ENCODE peak calls at places on chromosome 11, in ten cellular contexts. I is HFF-Myc; S is RWPE1; H is MM.1S; K is CD8-positive, alpha-beta T cell; U is heart left ventricle; R is GM23338; M is OCI-LY7; G is cardiac fibroblast; Z is HL-60. Q is an unnamed sample.

GRCh38 chr11:109957601-109958000 is 135.6 kb upstream of the ZC3H12C start:
- DNase-seq in I (no peak), S (no peak), H (peak; percentile 30), K (no peak), U (no peak), R (no peak), M (no peak), G (no peak), Z (no peak), Q (no peak)

GRCh38 chr11:128544625-128545024 is 42.7 kb downstream of the ETS1 start:
- DNase-seq in I (no peak), S (no peak), H (no peak), K (peak; percentile 41), U (no peak), R (no peak), M (no peak), G (peak; percentile 81), Z (no peak), Q (no peak)

GRCh38 chr11:72684236-72684912 is 10.2 kb upstream of the PDE2A start:
- DNase-seq in I (no peak), S (peak; percentile 90), H (peak; percentile 61), K (peak; percentile 35), U (peak; percentile 60), R (peak; percentile 73), M (peak; percentile 71), G (peak; percentile 58), Z (no peak), Q (peak; percentile 79)

GRCh38 chr11:12306830-12307229 is 70.5 kb upstream of the PARVA start:
- DNase-seq in I (no peak), S (no peak), H (no peak), K (no peak), U (no peak), R (no peak), M (no peak), G (no peak), Z (no peak), Q (no peak)

GRCh38 chr11:48055292-48056132 is 75.2 kb downstream of the PTPRJ start:
- DNase-seq in I (no peak), S (no peak), H (no peak), K (peak; percentile 36), U (no peak), R (peak; percentile 50), M (peak; percentile 71), G (peak; percentile 13), Z (no peak), Q (no peak)

GRCh38 chr11:108859510-108859909 is 194.6 kb downstream of the DDX10 start:
- DNase-seq in I (no peak), S (no peak), H (no peak), K (no peak), U (no peak), R (no peak), M (no peak), G (no peak), Z (no peak), Q (no peak)

GRCh38 chr11:76270387-76270786 is 64.1 kb upstream of the WNT11 start:
- DNase-seq in I (no peak), S (no peak), H (no peak), K (no peak), U (no peak), R (no peak), M (no peak), G (peak; percentile 62), Z (no peak), Q (no peak)

GRCh38 chr11:107712342-107712741 is 486 bp upstream of the SLN start:
- DNase-seq in I (no peak), S (no peak), H (no peak), K (no peak), U (no peak), R (no peak), M (no peak), G (no peak), Z (no peak), Q (no peak)

GRCh38 chr11:120104041-120104440 is 33.9 kb downstream of the TRIM29 start:
- DNase-seq in I (no peak), S (no peak), H (no peak), K (no peak), U (no peak), R (no peak), M (no peak), G (no peak), Z (no peak), Q (no peak)

GRCh38 chr11:2550606-2550970 is 105.8 kb downstream of the KCNQ1 start:
- DNase-seq in I (no peak), S (no peak), H (no peak), K (no peak), U (no peak), R (no peak), M (no peak), G (no peak), Z (no peak), Q (no peak)

GRCh38 chr11:8282621-8283509 is 19.2 kb upstream of the LMO1 start:
- DNase-seq in I (no peak), S (no peak), H (no peak), K (no peak), U (peak; percentile 21), R (peak; percentile 51), M (no peak), G (no peak), Z (no peak), Q (no peak)

GRCh38 chr11:6568191-6568918 is 35.1 kb downstream of the RRP8 start:
- DNase-seq in I (peak; percentile 56), S (peak; percentile 32), H (peak; percentile 26), K (no peak), U (peak; percentile 55), R (peak; percentile 67), M (no peak), G (peak; percentile 87), Z (no peak), Q (no peak)

GRCh38 chr11:80024119-80024518 is 583.3 kb upstream of the TENM4 start:
- DNase-seq in I (no peak), S (peak; percentile 4), H (no peak), K (no peak), U (no peak), R (no peak), M (no peak), G (no peak), Z (no peak), Q (no peak)

GRCh38 chr11:134607963-134608750 is 196.1 kb upstream of the B3GAT1 start:
- DNase-seq in I (no peak), S (no peak), H (no peak), K (no peak), U (no peak), R (no peak), M (no peak), G (no peak), Z (no peak), Q (no peak)

DNA sequence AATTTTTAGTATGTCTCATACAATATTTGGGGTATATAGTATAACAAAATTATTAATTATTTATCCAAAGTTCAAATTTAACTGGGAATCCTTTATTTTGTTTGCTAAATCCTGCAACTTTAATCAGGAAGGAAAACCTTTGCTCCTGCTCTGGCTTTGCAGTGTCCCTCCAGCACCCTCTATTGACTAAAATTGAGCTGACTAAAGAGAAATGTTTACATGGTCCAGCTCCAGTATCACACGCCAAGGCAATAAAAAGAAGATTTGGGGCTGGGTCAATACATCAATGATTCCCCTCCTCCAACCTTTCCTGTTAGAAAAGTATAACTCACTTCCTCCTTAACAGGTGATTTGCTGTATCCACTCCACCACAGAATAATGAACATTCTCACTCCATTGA is 153.0 kb upstream of the LRRC4C start:
- DNase-seq in I (no peak), S (no peak), H (no peak), K (no peak), U (no peak), R (peak; percentile 62), M (no peak), G (peak; percentile 1), Z (no peak), Q (no peak)
- TF ChIP-seq CTCF in I (no peak), S (no peak), H (peak; percentile 25), K (no peak), U (no peak), R (peak; percentile 64), M (no peak), G (peak; percentile 37), Z (no peak), Q (no peak)

DNA sequence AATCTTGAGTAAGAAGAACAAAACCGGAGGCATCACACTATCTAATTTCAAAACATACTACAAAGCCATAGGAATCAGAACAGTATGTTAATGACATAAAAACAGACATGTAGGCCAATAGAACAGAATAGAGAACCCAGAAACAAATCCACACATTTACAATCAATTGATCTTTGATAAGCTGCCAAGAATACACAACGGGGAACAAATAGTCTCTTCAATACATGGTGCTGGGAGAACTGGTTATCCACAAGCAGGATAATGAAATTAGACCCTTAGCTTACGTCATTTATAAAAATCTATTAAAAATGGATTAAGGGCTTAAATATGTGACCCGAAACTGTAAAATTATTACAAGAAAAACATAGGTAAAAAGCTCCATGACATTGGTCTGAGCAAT is 417.7 kb downstream of the INSC start:
- DNase-seq in I (no peak), S (no peak), H (no peak), K (no peak), U (no peak), R (no peak), M (no peak), G (no peak), Z (no peak), Q (no peak)
- TF ChIP-seq CTCF in I (no peak), S (no peak), H (no peak), K (no peak), U (no peak), R (no peak), M (no peak), G (no peak), Z (no peak), Q (no peak)

GRCh38 chr11:14418801-14419417 is 59.9 kb upstream of the RRAS2 start:
- DNase-seq in I (no peak), S (peak; percentile 51), H (no peak), K (no peak), U (no peak), R (peak; percentile 92), M (peak; percentile 2), G (peak; percentile 12), Z (no peak), Q (peak; percentile 30)
- TF ChIP-seq CTCF in I (peak; percentile 40), S (no peak), H (peak; percentile 46), K (no peak), U (no peak), R (peak; percentile 90), M (peak; percentile 61), G (peak; percentile 41), Z (no peak), Q (peak; percentile 35)

DNA sequence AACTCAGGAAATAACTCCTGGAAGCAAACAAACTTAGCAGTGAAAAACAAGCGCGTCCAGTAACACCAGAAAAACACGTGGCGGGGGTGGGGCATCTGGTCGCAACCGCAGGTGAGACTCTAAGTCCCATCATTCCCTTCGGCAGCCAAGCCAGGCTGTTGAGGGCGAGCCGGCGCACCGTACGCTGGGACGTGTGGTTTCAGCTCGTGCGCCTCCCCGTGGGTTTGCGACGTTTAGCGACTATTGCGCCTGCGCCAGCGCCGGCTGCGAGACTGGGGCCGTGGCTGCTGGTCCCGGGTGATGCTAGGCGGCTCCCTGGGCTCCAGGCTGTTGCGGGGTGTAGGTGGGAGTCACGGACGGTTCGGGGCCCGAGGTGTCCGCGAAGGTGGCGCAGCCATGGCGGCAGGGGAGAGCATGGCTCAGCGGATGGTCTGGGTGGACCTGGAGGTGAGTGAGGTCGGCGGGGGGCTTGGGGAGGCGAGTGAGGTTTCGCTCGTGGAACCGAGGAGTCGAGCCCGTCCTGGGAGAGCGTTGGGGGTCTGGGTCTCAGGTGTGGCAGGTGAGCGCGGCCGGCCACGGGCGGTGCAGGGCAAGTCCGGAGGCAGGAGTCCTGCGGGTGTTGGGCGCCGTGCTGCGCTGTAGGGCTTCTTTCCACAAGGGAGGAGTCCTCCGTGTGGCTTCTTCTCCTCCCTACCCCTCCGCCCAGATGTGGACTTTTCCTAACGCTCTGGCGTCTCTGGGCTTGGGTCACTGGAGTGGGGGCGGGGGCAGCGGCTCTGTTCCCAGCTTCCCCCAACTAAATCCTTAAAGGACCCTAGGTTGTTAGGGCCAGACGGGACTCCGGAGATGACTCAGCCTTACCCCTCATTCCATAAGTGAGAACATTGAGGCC is at the start of gene REXO2:
- DNase-seq in I (peak; percentile 87), S (peak; percentile 95), H (peak; percentile 98), K (peak; percentile 93), U (peak; percentile 96), R (peak; percentile 96), M (peak; percentile 96), G (peak; percentile 97), Z (peak; percentile 86), Q (peak; percentile 95)
- TF ChIP-seq CTCF in I (peak; percentile 37), S (no peak), H (peak; percentile 21), K (no peak), U (no peak), R (no peak), M (no peak), G (peak; percentile 10), Z (no peak), Q (peak; percentile 26)

Q was measured in GM10248.